ENCODE peak calls at places on chromosomes 12 and 14, in five cellular contexts. R, I, F, N and O are unnamed samples.

GRCh38 chr14:97402279-97402678 is 605.1 kb downstream of the VRK1 start:
- DNase-seq in R (no peak), I (no peak), F (no peak), N (no peak), O (no peak)

GRCh38 chr12:86660488-86661171 is 404.4 kb upstream of the MGAT4C start:
- DNase-seq in R (no peak), I (peak), F (no peak), N (peak), O (no peak)

GRCh38 chr12:92905811-92906554 is 23.1 kb downstream of the EEA1 start:
- DNase-seq in R (no peak), I (no peak), F (no peak), N (no peak), O (no peak)

GRCh38 chr12:121166356-121166755 is 33.7 kb downstream of the P2RX7 start:
- DNase-seq in R (no peak), I (no peak), F (no peak), N (no peak), O (no peak)

GRCh38 chr14:105300542-105301102 is at the start of gene BRF1:
- DNase-seq in R (no peak), I (peak), F (peak), N (peak), O (peak)

GRCh38 chr12:46224401-46224800 is 44.4 kb downstream of the SLC38A1 start:
- DNase-seq in R (peak), I (no peak), F (peak), N (no peak), O (no peak)

GRCh38 chr12:13962699-13963098 is 18.7 kb downstream of the GRIN2B start:
- DNase-seq in R (no peak), I (no peak), F (no peak), N (no peak), O (no peak)

GRCh38 chr14:90332271-90332584 is 487 bp upstream of the NRDE2 start:
- DNase-seq in R (no peak), I (no peak), F (no peak), N (no peak), O (no peak)

GRCh38 chr14:69108358-69108757 is 44.6 kb downstream of the DCAF5 start:
- DNase-seq in R (no peak), I (no peak), F (no peak), N (no peak), O (no peak)

GRCh38 chr12:2198088-2198501 is 145.3 kb downstream of the CACNA1C start:
- DNase-seq in R (peak), I (peak), F (no peak), N (peak), O (no peak)

GRCh38 chr12:71691504-71692129 is 5.7 kb downstream of the TMEM19 start:
- DNase-seq in R (no peak), I (no peak), F (no peak), N (no peak), O (no peak)

GRCh38 chr12:12722351-12723146 is 5.4 kb downstream of the CDKN1B start:
- DNase-seq in R (no peak), I (peak), F (no peak), N (peak), O (no peak)

GRCh38 chr14:55603401-55603953 is 23.5 kb downstream of the KTN1 start:
- DNase-seq in R (no peak), I (no peak), F (no peak), N (no peak), O (no peak)
- H3K4me3 ChIP-seq in R (no peak), I (no peak), F (no peak), N (no peak), O (no peak)

GRCh38 chr12:19404232-19404880 is 34.9 kb upstream of the AEBP2 start:
- DNase-seq in R (no peak), I (no peak), F (no peak), N (no peak), O (no peak)
- H3K4me3 ChIP-seq in R (no peak), I (no peak), F (no peak), N (no peak), O (no peak)

DNA sequence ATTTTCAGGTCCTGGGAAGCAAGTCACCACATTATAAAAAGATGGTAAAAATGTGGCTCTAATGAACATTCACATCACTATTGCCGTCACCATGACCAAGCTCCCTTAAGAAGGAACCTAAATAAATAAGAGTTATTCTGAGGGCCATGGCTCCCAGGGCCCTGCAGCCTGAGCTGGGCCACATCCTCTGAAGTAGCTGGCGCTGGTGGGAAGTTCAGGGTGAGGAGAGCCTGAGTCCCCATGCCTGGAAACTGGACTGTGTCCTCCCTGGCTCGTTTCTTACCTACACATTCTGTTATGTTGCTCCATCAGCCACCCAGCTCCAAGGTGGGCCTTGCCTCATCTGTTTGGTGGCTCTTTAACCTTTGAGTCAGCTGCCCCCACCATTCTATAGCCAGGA is 42.5 kb downstream of the TSPAN11 start:
- DNase-seq in R (no peak), I (no peak), F (no peak), N (no peak), O (peak)
- H3K4me3 ChIP-seq in R (no peak), I (no peak), F (no peak), N (no peak), O (no peak)

GRCh38 chr12:132642846-132643835 is 24.6 kb downstream of the P2RX2 start:
- DNase-seq in R (no peak), I (no peak), F (no peak), N (no peak), O (peak)
- H3K4me3 ChIP-seq in R (no peak), I (no peak), F (no peak), N (no peak), O (no peak)

GRCh38 chr14:92646952-92647461 is 101.4 kb downstream of the LGMN start:
- DNase-seq in R (peak), I (no peak), F (no peak), N (peak), O (peak)

GRCh38 chr14:92649066-92649465 is 99.4 kb downstream of the LGMN start:
- DNase-seq in R (no peak), I (no peak), F (no peak), N (no peak), O (no peak)

GRCh38 chr14:92645841-92646478 is 102.5 kb downstream of the LGMN start:
- DNase-seq in R (peak), I (no peak), F (no peak), N (no peak), O (no peak)

GRCh38 chr14:92649934-92650545 is 98.4 kb downstream of the LGMN start:
- DNase-seq in R (peak), I (peak), F (peak), N (peak), O (no peak)

DNA sequence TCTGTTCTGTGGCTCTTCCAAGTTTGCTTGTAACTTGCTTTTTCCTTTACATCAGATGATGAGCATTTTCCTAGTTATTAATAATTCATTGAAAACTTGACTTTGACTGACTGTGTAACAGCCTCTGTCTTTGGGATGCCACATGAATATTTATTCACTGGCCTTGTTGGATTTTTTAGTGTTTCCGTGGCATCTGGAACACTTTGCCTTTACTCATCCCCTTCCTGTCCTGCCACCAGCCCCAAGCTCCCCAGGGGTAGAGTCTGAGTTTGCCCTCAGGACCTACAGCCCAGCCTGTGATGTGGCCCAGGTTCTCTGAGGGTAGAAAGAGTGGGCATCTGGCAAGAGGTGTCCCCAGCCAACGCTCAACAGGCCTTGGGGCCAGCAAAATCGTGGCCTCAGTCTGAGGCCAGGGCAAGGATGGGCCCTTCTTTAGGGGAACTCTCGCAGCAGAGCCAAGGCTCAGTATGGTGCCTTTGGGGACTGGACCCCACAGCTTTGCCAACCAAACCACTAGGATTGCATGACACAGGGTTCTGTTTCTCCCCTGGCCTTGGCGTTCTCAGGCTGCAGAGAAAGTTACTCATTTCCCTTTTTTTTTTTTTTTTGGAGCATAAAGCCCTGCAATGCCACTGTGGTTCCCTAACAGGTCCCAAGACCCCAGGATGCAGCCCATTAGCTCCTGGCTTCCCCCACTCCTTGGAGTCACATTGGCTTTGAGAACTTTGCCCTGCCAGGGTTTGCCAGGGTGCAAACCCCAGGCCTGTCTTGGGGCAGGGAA is 100.7 kb downstream of the LGMN start:
- DNase-seq in R (no peak), I (no peak), F (no peak), N (no peak), O (no peak)
- H3K4me3 ChIP-seq in R (no peak), I (no peak), F (no peak), N (no peak), O (no peak)

GRCh38 chr14:99969673-99970322 is 95.4 kb upstream of the EVL start:
- DNase-seq in R (no peak), I (no peak), F (no peak), N (no peak), O (no peak)

GRCh38 chr14:99968931-99969330 is 96.3 kb upstream of the EVL start:
- DNase-seq in R (no peak), I (no peak), F (no peak), N (peak), O (no peak)

GRCh38 chr14:99972748-99973466 is 92.3 kb upstream of the EVL start:
- DNase-seq in R (no peak), I (no peak), F (no peak), N (no peak), O (no peak)

GRCh38 chr14:99971929-99972747 is 93.1 kb upstream of the EVL start:
- DNase-seq in R (no peak), I (no peak), F (peak), N (peak), O (no peak)

GRCh38 chr14:99971087-99971928 is 93.9 kb upstream of the EVL start:
- DNase-seq in R (no peak), I (peak), F (peak), N (peak), O (peak)
- H3K4me3 ChIP-seq in R (peak), I (peak), F (peak), N (peak), O (peak)

GRCh38 chr12:101749657-101750056 is 10.4 kb upstream of the SYCP3 start:
- DNase-seq in R (no peak), I (no peak), F (no peak), N (no peak), O (no peak)
- H3K4me3 ChIP-seq in R (no peak), I (no peak), F (no peak), N (no peak), O (no peak)

DNA sequence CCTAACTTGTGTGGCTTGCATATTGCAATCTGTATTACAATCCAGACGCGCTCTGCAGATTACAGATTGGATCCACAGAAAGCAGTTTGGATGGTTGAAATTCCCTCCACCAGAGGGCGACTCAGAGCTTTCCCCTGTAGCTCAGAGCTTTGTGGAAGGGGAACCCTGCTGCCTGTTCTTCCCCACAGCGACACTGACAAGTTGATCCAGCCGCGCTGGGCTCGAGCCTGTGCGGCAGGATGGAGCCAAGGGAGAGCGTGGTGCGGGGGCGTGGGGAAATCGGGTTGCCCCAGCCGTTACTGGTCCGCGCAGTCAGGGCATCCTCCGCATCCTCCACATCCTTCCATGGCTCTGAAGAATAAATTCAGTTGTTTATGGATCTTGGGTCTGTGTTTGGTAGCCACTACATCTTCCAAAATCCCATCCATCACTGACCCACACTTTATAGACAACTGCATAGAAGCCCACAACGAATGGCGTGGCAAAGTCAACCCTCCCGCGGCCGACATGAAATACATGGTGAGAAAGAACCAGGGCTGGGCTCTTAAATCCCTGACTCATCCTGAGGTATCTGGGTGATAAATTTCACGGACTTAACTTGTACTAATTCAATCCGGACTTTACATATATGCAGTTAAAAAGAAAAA is at the start of gene GLIPR1L1:
- DNase-seq in R (peak), I (peak), F (peak), N (peak), O (peak)
- H3K4me3 ChIP-seq in R (peak), I (peak), F (peak), N (peak), O (peak)

GRCh38 chr12:80032967-80033366 is 66.4 kb upstream of the OTOGL start:
- DNase-seq in R (no peak), I (no peak), F (no peak), N (no peak), O (no peak)
- H3K4me3 ChIP-seq in R (no peak), I (no peak), F (no peak), N (no peak), O (no peak)